ENCODE peak calls at places on chromosomes 7 and 10, in four cellular contexts. O is tibial nerve, U is mammary epithelial cell, Y is lower lobe of right lung. F is an unnamed sample.

GRCh38 chr10:28587970-28588290 is 55.0 kb downstream of the WAC start:
- DNase-seq in O (no peak), U (peak; percentile 42), Y (no peak), F (no peak)

GRCh38 chr10:70835895-70836294 is 20.1 kb downstream of the SGPL1 start:
- DNase-seq in O (no peak), Y (no peak), U (no peak), F (no peak)

GRCh38 chr10:44878704-44879530 is 32.2 kb upstream of the TMEM72 start:
- DNase-seq in O (peak; percentile 79), U (peak; percentile 66), Y (peak; percentile 89), F (peak; percentile 96)

GRCh38 chr7:76201732-76202665 is at the start of gene SRRM3:
- DNase-seq in O (peak; percentile 19), U (peak; percentile 48), Y (peak; percentile 85), F (peak; percentile 72)

GRCh38 chr7:115618676-115619075 is 411.9 kb downstream of the TFEC start:
- DNase-seq in Y (no peak), O (no peak), U (no peak), F (no peak)

GRCh38 chr10:3260066-3260834 is 87.7 kb upstream of the PITRM1 start:
- DNase-seq in U (no peak), Y (no peak), O (no peak), F (no peak)

GRCh38 chr7:20598479-20599419 is 16.7 kb upstream of the ABCB5 start:
- DNase-seq in O (no peak), U (peak; percentile 66), Y (no peak), F (no peak)

GRCh38 chr10:103661198-103661950 is 167.9 kb downstream of the NEURL1 start:
- DNase-seq in U (peak; percentile 62), Y (peak; percentile 87), O (peak; percentile 85), F (peak; percentile 89)

GRCh38 chr10:87505366-87506113 is 847 bp downstream of the MINPP1 start:
- DNase-seq in Y (peak; percentile 71), U (peak; percentile 59), O (no peak), F (peak; percentile 86)

GRCh38 chr7:133139350-133139749 is 57.5 kb upstream of the CHCHD3 start:
- DNase-seq in Y (no peak), U (peak; percentile 25), O (no peak), F (no peak)

GRCh38 chr10:43197834-43198681 is 59.8 kb downstream of the CSGALNACT2 start:
- DNase-seq in Y (peak; percentile 47), U (no peak), O (no peak), F (peak; percentile 29)

GRCh38 chr7:50727072-50727471 is 55.6 kb downstream of the GRB10 start:
- DNase-seq in Y (no peak), U (no peak), O (no peak), F (no peak)

GRCh38 chr10:72333111-72334012 is 21.4 kb downstream of the DNAJB12 start:
- DNase-seq in Y (no peak), O (no peak), U (no peak), F (no peak)

GRCh38 chr7:93811198-93811597 is 79.4 kb downstream of the TFPI2 start:
- DNase-seq in O (no peak), U (no peak), Y (no peak), F (no peak)

GRCh38 chr10:96276831-96277230 is 5.5 kb upstream of the BLNK start:
- DNase-seq in U (peak; percentile 73), O (no peak), Y (no peak), F (no peak)

GRCh38 chr7:140003913-140004382 is 58.8 kb downstream of the PARP12 start:
- DNase-seq in O (no peak), U (peak; percentile 49), Y (no peak), F (no peak)

GRCh38 chr10:5658871-5659618 is 7.3 kb downstream of the ASB13 start:
- DNase-seq in Y (no peak), O (no peak), U (no peak), F (no peak)

GRCh38 chr10:97887399-97887798 is 37.8 kb downstream of the GOLGA7B start:
- DNase-seq in Y (no peak), U (no peak), O (no peak), F (no peak)

GRCh38 chr10:11745045-11745444 is 2.9 kb downstream of the ECHDC3 start:
- DNase-seq in O (no peak), U (no peak), Y (no peak), F (no peak)

GRCh38 chr10:61283489-61284221 is 169.5 kb downstream of the TMEM26 start:
- DNase-seq in Y (no peak), U (no peak), O (no peak), F (no peak)

GRCh38 chr7:116788542-116789197 is 73.7 kb upstream of the CAPZA2 start:
- DNase-seq in U (no peak), O (no peak), Y (no peak), F (no peak)

GRCh38 chr7:116784647-116785046 is 77.7 kb upstream of the CAPZA2 start:
- DNase-seq in Y (no peak), O (no peak), U (no peak), F (no peak)

GRCh38 chr7:116785851-116786250 is 76.5 kb upstream of the CAPZA2 start:
- DNase-seq in O (no peak), U (no peak), Y (no peak), F (no peak)

GRCh38 chr7:116787881-116788280 is 74.5 kb upstream of the CAPZA2 start:
- DNase-seq in Y (no peak), U (no peak), O (no peak), F (no peak)

GRCh38 chr7:116786791-116787443 is 75.5 kb upstream of the CAPZA2 start:
- DNase-seq in O (no peak), Y (no peak), U (peak; percentile 70), F (no peak)
- TF ChIP-seq CTCF in O (no peak), Y (peak; percentile 31), U (peak; percentile 37), F (no peak)

DNA sequence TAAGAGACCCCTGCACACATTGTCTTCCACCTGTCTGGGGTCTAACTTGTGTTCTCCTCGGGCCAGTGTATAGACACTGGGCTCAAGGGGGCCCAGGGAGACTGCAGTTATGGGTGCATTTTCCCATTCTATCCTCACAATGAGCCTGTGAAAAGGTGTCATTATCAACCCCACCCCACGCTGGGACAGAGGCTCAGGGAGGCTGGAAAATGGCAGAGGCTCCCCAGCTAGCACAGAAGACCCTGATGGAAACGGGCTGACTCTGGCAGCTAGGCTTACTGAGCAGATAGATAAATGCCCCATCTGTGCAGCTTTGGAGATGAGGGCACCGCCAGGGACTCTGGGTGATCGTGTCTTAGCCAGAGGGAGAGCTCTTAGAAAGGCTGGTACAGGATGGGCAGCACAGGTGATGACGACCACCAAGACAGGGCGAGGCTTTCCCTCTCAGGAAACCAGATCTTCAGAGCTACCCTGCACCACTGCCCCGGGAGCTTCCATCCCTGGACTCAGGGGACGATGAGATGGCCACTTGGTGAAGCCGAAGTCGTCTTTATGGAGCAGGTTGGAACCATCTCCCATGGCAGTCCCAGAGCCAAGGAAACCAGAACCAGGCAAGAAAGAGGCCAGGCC is 58.2 kb upstream of the CHST15 start:
- DNase-seq in U (no peak), Y (no peak), O (no peak), F (peak; percentile 21)
- H3K4me3 ChIP-seq in U (no peak overlapping the region), Y (no peak overlapping the region), O (no peak overlapping the region), F (no peak overlapping the region)

GRCh38 chr7:2627258-2628136 is 4.3 kb upstream of the TTYH3 start:
- DNase-seq in U (no peak), Y (no peak), O (no peak), F (no peak)
- H3K4me1 ChIP-seq in U (peaks cover 19% of the 10 kb centered on the region), Y (peaks cover 20% of the 10 kb centered on the region), O (peaks cover 25% of the 10 kb centered on the region), F (peaks cover 30% of the 10 kb centered on the region)

GRCh38 chr10:23453465-23453864 is 14.6 kb downstream of the OTUD1 start:
- DNase-seq in O (no peak), Y (no peak), U (no peak), F (no peak)
- TF ChIP-seq CTCF in O (no peak), Y (no peak), U (no peak), F (no peak)

DNA sequence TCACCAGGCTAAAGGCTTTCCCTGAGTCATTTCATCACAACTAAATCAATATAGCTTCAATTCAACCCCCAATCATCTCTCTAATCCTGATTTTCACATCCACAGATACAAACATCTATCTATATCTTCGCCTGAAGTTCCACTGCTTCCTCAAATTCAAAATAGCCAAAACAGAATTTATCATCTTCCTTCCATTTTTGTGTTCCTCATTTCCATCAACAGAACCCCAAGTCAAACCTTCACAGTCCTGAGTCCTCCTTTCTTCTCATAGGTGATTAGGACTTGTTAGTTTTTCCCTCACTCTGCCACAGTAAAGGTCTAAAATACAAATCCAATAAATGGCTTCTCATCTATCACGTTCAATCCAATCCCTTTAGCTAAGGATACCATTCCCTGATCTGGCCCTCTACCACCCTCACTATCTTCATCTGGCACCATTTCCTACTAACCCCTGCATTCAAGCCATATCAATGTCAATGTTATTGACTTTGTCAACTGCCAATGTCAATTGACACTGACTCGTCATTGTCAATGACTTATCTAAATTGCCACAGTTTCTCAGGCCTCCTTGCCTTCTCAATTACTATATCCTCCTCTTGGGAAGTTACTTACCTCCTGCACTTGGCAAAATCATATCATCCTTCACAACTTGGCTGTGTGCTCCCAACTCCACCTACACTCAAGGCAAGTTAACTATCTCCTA is 2.6 kb downstream of the HYCC1 start:
- DNase-seq in Y (no peak), O (no peak), U (no peak), F (no peak)
- H3K4me3 ChIP-seq in Y (no peak overlapping the region), O (no peak overlapping the region), U (peak overlapping the region; percentile 24), F (peak overlapping the region; percentile 76)

DNA sequence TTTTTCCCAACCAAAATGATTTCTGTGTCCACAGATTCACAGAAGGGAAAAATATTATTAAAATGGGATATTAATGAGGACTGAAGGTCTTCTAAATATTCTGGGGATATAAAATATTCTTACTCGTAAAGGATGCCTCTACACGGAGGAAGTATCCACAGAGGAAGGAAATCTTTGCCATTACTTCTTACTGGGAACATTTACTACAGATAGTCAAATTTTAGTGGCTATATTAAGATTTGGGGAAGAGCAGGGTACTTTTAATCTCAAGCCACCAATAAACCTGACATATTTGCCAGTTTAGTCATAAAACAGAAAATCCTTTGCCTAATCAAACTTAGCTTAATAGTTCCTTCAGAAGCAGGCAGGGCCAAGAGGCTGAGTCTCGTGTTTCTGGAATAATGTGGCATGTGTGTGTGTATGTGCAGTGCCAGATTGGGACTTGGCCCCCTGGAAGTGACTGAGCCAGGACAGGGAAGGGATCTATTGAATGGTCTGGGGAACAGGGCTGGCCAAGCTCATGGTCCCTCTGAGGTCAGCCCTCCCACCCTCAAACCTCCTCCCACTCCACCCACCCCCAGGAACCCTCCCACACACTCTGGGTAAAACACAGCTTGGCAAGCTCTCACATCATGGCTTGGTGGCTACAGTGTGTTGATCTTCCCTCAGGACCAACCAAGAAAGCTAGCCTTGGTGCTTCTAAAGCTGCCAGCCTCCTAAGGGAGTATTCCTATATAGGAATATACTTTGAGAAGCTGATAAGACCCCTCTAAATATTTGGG is 1.7 kb upstream of the PIK3CG start:
- DNase-seq in U (no peak), Y (no peak), O (no peak), F (no peak)
- H3K4me1 ChIP-seq in U (no peaks in the 10 kb centered on the region), Y (peaks cover 36% of the 10 kb centered on the region), O (no peaks in the 10 kb centered on the region), F (peaks cover 39% of the 10 kb centered on the region)

DNA sequence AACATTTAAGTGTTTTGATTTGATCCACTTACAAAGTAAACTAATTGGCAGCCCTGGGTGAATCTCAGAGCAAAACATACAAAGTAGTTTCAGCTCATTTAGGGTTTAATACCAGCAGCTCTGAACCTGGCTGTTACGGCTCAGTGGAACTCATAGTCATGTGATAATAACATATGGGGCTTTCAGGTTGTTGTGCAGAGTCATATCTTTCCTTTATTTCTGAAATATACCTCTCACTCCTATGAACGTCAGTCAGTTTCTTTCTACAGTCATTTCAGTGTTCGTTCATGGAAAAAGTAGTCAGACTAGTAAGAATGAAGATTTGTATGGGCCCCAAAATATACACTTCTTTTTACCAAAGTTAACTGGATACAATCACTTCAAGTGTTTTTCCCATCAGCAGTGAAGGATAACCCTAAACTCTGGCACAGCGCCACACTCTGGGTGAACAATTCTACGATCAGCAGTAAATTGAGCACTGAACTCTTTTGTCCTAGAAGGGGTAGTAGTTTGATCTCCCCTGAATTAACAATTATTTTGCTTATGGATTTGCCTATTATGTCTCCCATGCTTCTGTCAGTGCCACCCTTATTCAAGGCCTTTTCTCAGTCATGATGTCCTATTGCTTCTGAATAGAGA is 218.6 kb downstream of the THSD7A start:
- DNase-seq in U (no peak), Y (no peak), O (no peak), F (no peak)
- TF ChIP-seq CTCF in U (no peak), Y (no peak), O (no peak), F (no peak)

GRCh38 chr7:155402941-155403340 is 55.0 kb upstream of the EN2 start:
- DNase-seq in Y (no peak), U (no peak), O (no peak), F (no peak)
- H3K4me3 ChIP-seq in Y (no peak overlapping the region), U (no peak overlapping the region), O (no peak overlapping the region), F (no peak overlapping the region)